ENCODE peak calls at places on chromosomes 4 and X, in five cellular contexts. M is AG10803, R is neural progenitor cell, S is SK-N-SH, A is WTC11. B is an unnamed sample.
A peak's percentile ranks its signal among the peaks of the same experiment; 100 is the strongest.

GRCh38 chrX:40933132-40934078 is 151.8 kb upstream of the USP9X start:
- DNase-seq in A (no peak), R (peak; percentile 3), M (peak; percentile 83), S (peak; percentile 30), B (peak; percentile 74)

GRCh38 chrX:53383376-53384087 is 38.9 kb downstream of the SMC1A start:
- DNase-seq in A (no peak), S (no peak), R (no peak), M (no peak), B (no peak)

GRCh38 chr4:138251904-138252303 is 9.8 kb upstream of the SLC7A11 start:
- DNase-seq in S (no peak), A (no peak), R (no peak), M (no peak), B (no peak)

GRCh38 chrX:103151799-103152198 is 58.9 kb upstream of the NXF3 start:
- DNase-seq in R (no peak), M (no peak), S (no peak), A (no peak), B (no peak)

GRCh38 chr4:122758033-122758432 is 25.5 kb downstream of the BBS12 start:
- DNase-seq in A (no peak), R (peak; percentile 30), S (peak; percentile 39), M (peak; percentile 58), B (peak; percentile 78)

GRCh38 chr4:177163532-177163931 is 146.1 kb upstream of the NEIL3 start:
- DNase-seq in R (no peak), M (peak; percentile 56), S (no peak), A (no peak), B (no peak)

GRCh38 chr4:140004580-140005314 is 149.2 kb downstream of the MAML3 start:
- DNase-seq in S (peak; percentile 79), R (peak; percentile 92), A (peak; percentile 55), M (peak; percentile 66), B (peak; percentile 46)

GRCh38 chrX:100768679-100769338 is 36.9 kb upstream of the SYTL4 start:
- DNase-seq in R (peak; percentile 80), A (peak; percentile 84), M (peak; percentile 45), S (peak; percentile 64), B (peak; percentile 76)

GRCh38 chr4:46931981-46932380 is 22.9 kb upstream of the COX7B2 start:
- DNase-seq in S (no peak), M (no peak), A (peak; percentile 49), R (peak; percentile 58), B (peak; percentile 70)

GRCh38 chr4:158739600-158739999 is 16.4 kb upstream of the PPID start:
- DNase-seq in A (no peak), S (no peak), M (no peak), R (no peak), B (no peak)

GRCh38 chr4:73734405-73735070 is 5.8 kb upstream of the CXCL8 start:
- DNase-seq in M (peak; percentile 67), A (no peak), S (no peak), R (no peak), B (peak; percentile 68)

GRCh38 chr4:118680808-118681207 is 4.4 kb upstream of the METTL14 start:
- DNase-seq in R (no peak), M (no peak), A (no peak), S (no peak), B (no peak)

DNA sequence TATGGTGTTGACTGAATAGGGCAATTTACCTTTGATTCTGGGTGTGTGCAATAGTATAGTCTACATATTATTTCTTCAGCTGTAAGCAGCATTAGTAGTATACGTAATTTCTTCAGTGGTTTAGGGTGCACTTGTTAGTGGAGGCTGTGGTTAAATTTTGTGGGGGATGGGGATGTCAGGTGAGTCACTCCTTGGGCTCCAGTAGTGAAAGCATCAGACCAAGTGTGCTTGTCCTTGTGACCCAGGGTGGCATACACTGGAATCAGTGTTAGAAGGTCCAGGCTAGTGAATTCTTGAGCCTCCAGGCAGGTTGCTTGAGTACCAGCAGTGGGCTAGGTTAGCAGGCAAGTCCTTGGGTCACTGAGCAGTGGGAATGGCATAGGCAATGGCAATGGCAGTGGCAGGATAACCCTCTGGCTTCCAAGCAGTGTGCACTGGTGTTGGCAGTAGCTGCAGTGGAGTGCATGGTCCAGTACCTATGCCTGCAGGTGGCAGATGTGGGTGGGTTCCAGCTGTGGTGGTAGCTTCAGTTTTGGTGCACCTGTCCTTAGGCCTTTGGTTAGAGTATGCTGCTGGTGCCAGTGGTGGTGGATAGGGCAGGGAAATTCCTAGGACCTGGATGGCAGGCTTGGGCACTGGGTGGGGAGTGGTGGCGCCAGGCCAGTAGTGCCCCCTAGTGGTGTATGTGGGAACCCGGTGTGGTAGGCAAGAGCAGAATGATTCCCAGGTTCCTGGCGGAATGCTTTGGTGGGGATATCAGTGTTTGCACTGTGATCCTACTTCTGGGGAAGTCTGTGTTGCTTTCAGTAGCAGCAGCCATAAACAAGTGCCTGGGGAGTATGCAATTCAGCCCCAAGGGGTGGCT is 531.0 kb downstream of the SMARCA1 start:
- DNase-seq in S (peak; percentile 9), A (peak; percentile 37), R (no peak), M (no peak), B (no peak)
- TF ChIP-seq CTCF in S (no peak), A (peak; percentile 27), R (peak; percentile 26), M (no peak), B (no peak)

GRCh38 chr4:128840711-128841318 is 31.3 kb downstream of the JADE1 start:
- DNase-seq in A (no peak), M (no peak), R (no peak), S (no peak), B (no peak)
- TF ChIP-seq CTCF in A (no peak), M (no peak), R (no peak), S (no peak), B (no peak)

DNA sequence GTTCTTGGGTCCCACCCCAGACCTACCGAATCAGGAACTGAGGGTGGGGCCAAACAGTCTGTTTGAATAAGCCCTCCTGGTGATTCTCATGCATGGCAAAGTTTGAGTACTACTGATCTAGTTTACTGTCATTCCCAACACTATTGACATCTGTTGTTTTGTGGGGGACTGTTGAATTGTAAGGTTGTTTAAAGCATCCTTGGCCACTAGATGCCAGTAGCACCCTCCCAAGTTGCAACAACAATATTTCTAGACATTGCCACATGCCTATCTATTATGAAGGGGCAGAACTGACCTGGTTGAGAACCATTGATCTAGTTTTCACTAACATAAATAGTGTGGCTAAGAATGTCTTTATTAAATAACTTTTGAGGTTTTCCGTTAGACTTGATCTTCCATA is 15.1 kb downstream of the TAF9B start:
- DNase-seq in S (no peak), M (no peak), A (no peak), R (no peak), B (peak; percentile 13)
- TF ChIP-seq CTCF in S (peak; percentile 47), M (peak; percentile 16), A (no peak), R (peak; percentile 33), B (no peak)

DNA sequence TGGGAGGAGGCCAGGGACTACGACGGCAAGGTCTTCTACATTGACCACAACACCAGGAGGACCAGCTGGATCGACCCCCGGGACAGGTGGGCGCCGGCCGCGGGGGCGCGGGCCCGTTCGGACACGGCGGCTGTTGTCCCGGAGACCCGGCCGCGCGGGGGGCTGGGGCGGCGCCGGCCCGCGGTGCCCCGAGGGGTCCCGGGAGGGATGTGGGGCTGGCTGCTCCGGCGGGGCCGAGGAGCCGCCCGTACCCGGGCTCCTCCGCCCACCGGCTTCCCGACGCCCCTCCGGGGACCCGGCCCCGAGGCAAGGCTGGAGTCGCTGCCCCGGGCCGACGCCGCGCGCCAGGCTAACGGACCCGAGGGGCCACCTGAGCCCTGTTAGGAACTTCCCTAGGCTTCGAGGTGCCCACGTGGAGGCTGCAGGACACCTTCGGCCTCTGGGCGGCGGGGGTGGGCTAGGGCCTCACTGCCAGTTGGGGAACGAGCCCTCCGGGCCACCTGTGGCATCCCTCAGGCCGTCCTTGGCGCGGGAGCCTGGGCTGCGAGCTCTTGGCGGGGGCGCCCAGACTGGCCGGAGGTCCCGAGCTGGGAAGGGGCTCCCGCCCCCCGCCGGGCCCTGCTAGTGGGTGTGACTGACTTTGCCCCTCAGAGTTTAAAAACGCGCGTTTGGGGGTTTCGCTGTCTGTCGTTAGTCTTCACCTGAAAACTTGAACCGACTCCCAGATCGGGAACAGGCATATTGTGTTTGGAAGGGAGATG is 660 bp downstream of the WWC2 start:
- DNase-seq in R (peak; percentile 83), S (no peak), A (peak; percentile 84), M (no peak), B (no peak)
- TF ChIP-seq CTCF in R (peak; percentile 36), S (peak; percentile 19), A (no peak), M (peak; percentile 9), B (peak; percentile 31)

DNA sequence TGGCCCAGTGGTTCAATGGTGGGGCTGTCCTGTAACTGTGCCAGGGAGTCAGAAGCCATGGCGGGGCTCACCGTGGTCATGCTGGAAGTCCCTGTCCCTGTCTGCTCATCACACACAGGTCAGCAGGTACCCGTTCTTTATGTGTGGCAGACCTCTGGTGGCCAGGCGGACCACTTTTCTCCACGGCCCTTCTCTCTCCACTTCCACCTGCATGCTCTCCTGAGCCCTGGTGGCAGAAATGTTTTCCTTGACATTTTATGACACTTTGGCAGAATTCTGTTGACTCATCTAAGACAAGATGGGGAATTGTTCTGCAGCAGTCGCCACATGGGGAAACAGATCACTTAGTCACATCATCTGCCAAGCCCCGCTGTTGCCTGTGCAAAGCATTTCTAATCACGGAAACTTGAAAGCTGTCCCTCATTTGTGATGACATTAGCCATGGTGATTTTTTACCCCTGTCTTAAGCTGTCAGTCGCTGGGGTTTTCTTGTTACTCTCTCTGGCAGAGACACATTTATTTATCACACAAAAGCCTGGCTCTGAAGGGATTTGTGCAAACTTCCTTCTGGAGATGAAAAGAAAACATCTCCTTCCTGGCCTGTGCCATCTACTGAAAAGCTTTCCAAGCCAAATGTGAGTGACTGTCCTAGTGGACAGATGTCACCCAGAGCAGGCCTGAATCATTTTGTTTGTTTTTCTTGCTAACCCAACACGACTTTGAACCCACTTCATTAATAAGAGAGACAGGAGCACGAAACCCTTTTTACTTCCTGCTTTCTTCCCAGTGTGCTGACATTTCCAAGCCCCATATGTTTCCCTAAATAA is 38.8 kb upstream of the STIM2 start:
- DNase-seq in M (peak; percentile 14), A (no peak), S (no peak), R (no peak), B (no peak)
- TF ChIP-seq CTCF in M (no peak), A (no peak), S (no peak), R (no peak), B (no peak)

GRCh38 chr4:5979981-5980380 is 38.2 kb downstream of the C4orf50 start:
- DNase-seq in R (peak; percentile 82), A (peak; percentile 85), M (no peak), S (peak; percentile 80), B (no peak)

GRCh38 chr4:5976921-5977320 is 41.3 kb downstream of the C4orf50 start:
- DNase-seq in S (no peak), R (no peak), A (no peak), M (no peak), B (no peak)

GRCh38 chr4:5976431-5976830 is 41.8 kb downstream of the C4orf50 start:
- DNase-seq in A (no peak), R (no peak), M (no peak), S (no peak), B (no peak)

GRCh38 chr4:5982156-5982973 is 35.9 kb downstream of the C4orf50 start:
- DNase-seq in A (no peak), R (no peak), M (no peak), S (no peak), B (no peak)

DNA sequence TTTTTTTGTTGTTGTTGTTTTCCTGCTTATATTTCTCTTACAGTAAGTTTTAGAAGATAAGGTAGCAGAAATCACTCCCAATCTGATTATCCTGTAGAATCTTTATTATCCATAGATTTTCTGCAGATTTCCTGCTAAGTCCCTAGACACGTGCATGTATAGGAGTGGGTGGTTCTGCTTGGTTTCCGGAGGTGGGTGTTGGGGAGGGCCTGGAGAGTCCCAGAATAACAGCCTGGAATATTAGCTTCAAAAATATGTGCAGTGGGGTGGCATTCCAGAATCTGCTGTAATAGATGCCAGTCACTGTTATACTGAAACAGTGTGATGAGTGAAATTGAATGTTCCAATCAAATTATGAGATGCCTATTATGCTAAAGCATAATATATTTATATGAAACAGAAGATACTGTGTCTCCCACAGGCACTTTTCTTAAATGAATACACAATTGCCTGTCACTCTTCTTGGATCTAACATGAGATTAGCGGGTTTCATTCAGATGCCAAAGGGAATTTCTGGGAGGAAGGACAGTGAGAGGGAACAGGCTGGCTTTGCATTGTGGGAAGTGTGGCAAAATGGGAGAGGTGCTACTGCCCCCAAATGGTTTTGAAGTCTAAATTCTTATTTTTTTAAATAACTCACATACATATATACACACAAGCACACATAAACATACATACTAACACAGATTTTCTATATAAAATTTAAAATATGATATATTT is 37.6 kb downstream of the C4orf50 start:
- DNase-seq in M (no peak), S (peak; percentile 73), R (no peak), A (no peak), B (no peak)
- TF ChIP-seq CTCF in M (no peak), S (no peak), R (no peak), A (no peak), B (no peak)

B was measured in fibroblast of the aortic adventitia.